ENCODE peak calls at places on chromosomes 12 and 14, in six cellular contexts. J is spleen, Y is sigmoid colon, T is lower leg skin, Q is heart left ventricle, V is uterus. H is an unnamed sample.

GRCh38 chr12:14213542-14213941 is 151.9 kb upstream of the ATF7IP start:
- DNase-seq in J (no peak), Y (no peak), T (no peak), Q (no peak), V (no peak), H (no peak)

GRCh38 chr12:92292016-92292415 is 146.4 kb upstream of the BTG1 start:
- DNase-seq in J (no peak), Y (no peak), T (no peak), Q (no peak), V (no peak), H (no peak)

GRCh38 chr12:46065412-46066166 is 75.2 kb upstream of the SCAF11 start:
- DNase-seq in J (no peak), Y (no peak), T (no peak), Q (no peak), V (no peak), H (no peak)

GRCh38 chr12:85356596-85357385 is 76.8 kb downstream of the ALX1 start:
- DNase-seq in J (no peak), Y (no peak), T (no peak), Q (no peak), V (no peak), H (no peak)

GRCh38 chr14:47240755-47241437 is 434.5 kb downstream of the MDGA2 start:
- DNase-seq in J (no peak), Y (no peak), T (no peak), Q (no peak), V (no peak), H (no peak)

GRCh38 chr12:45214739-45215418 is 1.0 kb upstream of the ANO6 start:
- DNase-seq in J (no peak), Y (no peak), T (no peak), Q (no peak), V (peak; percentile 31), H (no peak)

GRCh38 chr12:107568718-107569117 is 116.9 kb upstream of the PWP1 start:
- DNase-seq in J (no peak), Y (no peak), T (no peak), Q (no peak), V (no peak), H (no peak)

GRCh38 chr12:57735952-57736742 is 2.4 kb downstream of the AGAP2 start:
- DNase-seq in J (peak; percentile 58), Y (no peak), T (no peak), Q (peak; percentile 65), V (no peak), H (no peak)

GRCh38 chr12:88450130-88450529 is 130.1 kb downstream of the KITLG start:
- DNase-seq in J (no peak), Y (no peak), T (no peak), Q (no peak), V (no peak), H (no peak)

GRCh38 chr14:76467843-76468242 is 91.9 kb downstream of the ESRRB start:
- DNase-seq in J (no peak), Y (no peak), T (no peak), Q (no peak), V (no peak), H (no peak)

GRCh38 chr12:6604254-6605029 is 2.7 kb downstream of the CHD4 start:
- DNase-seq in J (no peak), Y (no peak), T (no peak), Q (no peak), V (no peak), H (no peak)

GRCh38 chr12:32482226-32482625 is 82.9 kb downstream of the FGD4 start:
- DNase-seq in J (no peak), Y (no peak), T (no peak), Q (no peak), V (no peak), H (no peak)

GRCh38 chr12:22321620-22322019 is 12.9 kb downstream of the ST8SIA1 start:
- DNase-seq in J (peak; percentile 76), Y (no peak), T (no peak), Q (no peak), V (no peak), H (no peak)

GRCh38 chr14:66330916-66331315 is 155.3 kb upstream of the CCDC196 start:
- DNase-seq in J (no peak), Y (no peak), T (no peak), Q (no peak), V (peak; percentile 20), H (no peak)

GRCh38 chr12:82047480-82047879 is 288.3 kb upstream of the PPFIA2 start:
- DNase-seq in J (no peak), Y (no peak), T (peak; percentile 47), Q (no peak), V (no peak), H (no peak)

GRCh38 chr12:79296871-79297270 is 393.9 kb downstream of the PAWR start:
- DNase-seq in J (no peak), Y (no peak), T (no peak), Q (no peak), V (no peak), H (no peak)

GRCh38 chr12:79298511-79298910 is 392.3 kb downstream of the PAWR start:
- DNase-seq in J (no peak), Y (no peak), T (no peak), Q (no peak), V (no peak), H (no peak)

GRCh38 chr12:84642201-84642600 is 270.4 kb downstream of the SLC6A15 start:
- DNase-seq in J (no peak), Y (no peak), T (no peak), Q (no peak), V (no peak), H (no peak)

GRCh38 chr14:89563503-89563902 is 146.5 kb upstream of the FOXN3 start:
- DNase-seq in J (no peak), Y (no peak), T (no peak), Q (no peak), V (no peak), H (no peak)

GRCh38 chr12:46660276-46660675 is 165.5 kb downstream of the SLC38A4 start:
- DNase-seq in J (no peak), Y (no peak), T (no peak), Q (no peak), V (no peak), H (no peak)

GRCh38 chr14:54147758-54148157 is 191.1 kb upstream of the BMP4 start:
- DNase-seq in J (no peak), Y (no peak), T (no peak), Q (no peak), V (no peak), H (no peak)
- TF ChIP-seq POLR2A in J (no peak), Y (no peak), T (no peak), Q (no peak), V (no peak), H (no peak)

GRCh38 chr14:30303350-30303749 is 255.6 kb upstream of the G2E3 start:
- DNase-seq in J (no peak), Y (no peak), T (no peak), Q (no peak), V (no peak), H (no peak)
- H3K4me3 ChIP-seq in J (no peak overlapping the region), Y (no peak overlapping the region), T (no peak overlapping the region), Q (no peak overlapping the region), V (no peak overlapping the region), H (no peak overlapping the region)

DNA sequence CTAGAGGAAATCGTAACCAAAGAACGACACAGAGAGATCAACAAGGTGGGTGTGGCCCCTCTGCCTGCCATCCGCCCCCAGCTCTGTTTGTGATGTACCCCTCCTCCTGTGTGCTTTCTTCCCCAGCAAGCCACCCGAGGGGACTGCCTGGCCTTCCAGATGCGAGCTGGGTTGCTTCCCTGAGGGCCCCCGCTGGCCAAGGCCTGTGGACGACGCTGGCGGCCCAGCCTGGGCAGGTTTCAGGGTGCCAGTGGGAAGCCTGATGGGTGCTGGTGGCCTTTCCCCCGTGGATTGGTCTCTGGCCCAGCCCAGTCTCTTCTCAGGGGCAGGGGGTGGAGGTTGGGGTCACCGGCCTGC is 2.0 kb downstream of the ARL6IP4 start:
- DNase-seq in J (no peak), Y (no peak), T (no peak), Q (peak; percentile 5), V (no peak), H (no peak)
- TF ChIP-seq POLR2A in J (no peak), Y (no peak), T (no peak), Q (no peak), V (no peak), H (no peak)

GRCh38 chr14:99601301-99601945 is 2.6 kb downstream of the CCDC85C start:
- DNase-seq in J (no peak), Y (peak; percentile 83), T (no peak), Q (no peak), V (no peak), H (no peak)

GRCh38 chr14:99599440-99599839 is 4.6 kb downstream of the CCDC85C start:
- DNase-seq in J (no peak), Y (no peak), T (no peak), Q (no peak), V (no peak), H (no peak)

GRCh38 chr14:99602054-99602787 is 1.8 kb downstream of the CCDC85C start:
- DNase-seq in J (no peak), Y (peak; percentile 81), T (no peak), Q (no peak), V (no peak), H (no peak)

GRCh38 chr14:99598774-99599173 is 5.2 kb downstream of the CCDC85C start:
- DNase-seq in J (no peak), Y (no peak), T (no peak), Q (peak; percentile 50), V (no peak), H (no peak)

DNA sequence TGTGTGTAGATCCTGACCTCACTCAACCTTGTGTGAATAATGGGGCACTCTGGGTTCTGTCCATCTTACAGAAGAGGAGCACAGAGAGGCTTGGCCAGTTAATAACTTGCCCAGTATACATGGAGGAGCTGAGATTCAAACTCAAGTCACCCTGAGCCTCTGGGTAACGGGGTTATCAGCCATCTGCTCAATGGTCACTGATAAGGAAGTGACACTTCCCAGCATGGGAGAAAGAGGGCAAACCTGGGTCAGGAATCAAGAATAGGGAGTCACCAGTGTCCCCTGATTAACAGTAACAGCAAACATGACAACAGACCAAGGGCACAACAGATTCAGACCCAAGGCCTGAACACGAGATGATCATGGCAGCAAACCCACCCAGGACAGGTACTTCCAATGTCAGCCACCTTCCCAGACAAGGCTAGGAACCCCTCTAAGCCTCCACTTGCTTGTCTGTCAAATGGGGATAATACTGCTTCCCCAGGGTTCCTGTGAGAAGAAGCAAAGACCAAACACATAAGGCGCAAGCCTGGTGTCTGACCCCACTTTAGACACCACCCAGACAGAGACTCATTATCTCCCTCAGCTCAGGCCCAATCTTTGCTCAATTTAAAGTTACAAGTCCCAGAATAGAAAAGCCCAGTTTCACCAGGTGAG is 3.6 kb downstream of the CCDC85C start:
- DNase-seq in J (no peak), Y (no peak), T (no peak), Q (no peak), V (no peak), H (no peak)
- H3K4me3 ChIP-seq in J (no peak overlapping the region), Y (peak overlapping the region; percentile 78), T (no peak overlapping the region), Q (no peak overlapping the region), V (no peak overlapping the region), H (no peak overlapping the region)

DNA sequence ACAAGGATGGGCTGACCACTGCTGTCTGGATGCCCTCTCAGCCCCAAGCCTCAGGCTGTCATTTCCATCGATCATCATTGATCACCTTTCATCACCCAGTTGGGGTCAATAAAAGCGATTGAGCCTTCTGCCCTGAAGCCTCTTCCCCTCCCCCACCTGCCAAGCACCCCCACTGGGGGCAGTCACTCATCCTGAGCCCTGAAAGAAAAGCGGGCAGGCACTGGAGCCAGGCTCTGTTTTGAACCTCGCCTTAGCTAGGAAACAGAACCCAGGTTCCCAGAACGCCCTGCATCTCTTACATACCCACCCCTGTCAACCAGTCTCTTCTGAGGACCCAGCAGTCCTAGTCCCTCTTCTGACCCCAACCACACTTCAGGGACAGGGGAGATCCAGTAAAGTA is 5.8 kb downstream of the SMUG1 start:
- DNase-seq in J (no peak), Y (no peak), T (no peak), Q (no peak), V (no peak), H (no peak)
- TF ChIP-seq POLR2A in J (no peak), Y (no peak), T (no peak), Q (no peak), V (no peak), H (no peak)

H was measured in esophagus muscularis mucosa.